ENCODE peak calls at places on chromosomes 5 and 9, in ten cellular contexts. One of them, this sample, is unnamed.

GRCh38 chr9:87557996-87558395 is 60.3 kb downstream of the DAPK1 start:
- DNase-seq in uterus: no peak
- DNase-seq in heart left ventricle: no peak
- DNase-seq in heart right ventricle: no peak
- DNase-seq in endothelial cell of umbilical vein: no peak
- DNase-seq in mammary epithelial cell: no peak
- DNase-seq in HCT116: no peak
- DNase-seq in PC-3: no peak
- DNase-seq in tibial artery: no peak
- DNase-seq in PC-9: no peak
- DNase-seq in this sample: no peak

GRCh38 chr9:134475051-134475790 is 149.0 kb downstream of the RXRA start:
- DNase-seq in uterus: peak
- DNase-seq in heart left ventricle: peak
- DNase-seq in heart right ventricle: peak
- DNase-seq in endothelial cell of umbilical vein: peak
- DNase-seq in mammary epithelial cell: no peak
- DNase-seq in HCT116: no peak
- DNase-seq in PC-3: no peak
- DNase-seq in tibial artery: peak
- DNase-seq in PC-9: no peak
- DNase-seq in this sample: peak

GRCh38 chr5:14672508-14673394 is 8.2 kb downstream of the OTULIN start:
- DNase-seq in uterus: no peak
- DNase-seq in heart left ventricle: no peak
- DNase-seq in heart right ventricle: no peak
- DNase-seq in endothelial cell of umbilical vein: no peak
- DNase-seq in mammary epithelial cell: peak
- DNase-seq in HCT116: no peak
- DNase-seq in PC-3: no peak
- DNase-seq in tibial artery: no peak
- DNase-seq in PC-9: no peak
- DNase-seq in this sample: no peak

GRCh38 chr9:21174671-21175070 is 8.2 kb upstream of the IFNA21 start:
- DNase-seq in uterus: no peak
- DNase-seq in heart left ventricle: no peak
- DNase-seq in heart right ventricle: no peak
- DNase-seq in endothelial cell of umbilical vein: no peak
- DNase-seq in mammary epithelial cell: peak
- DNase-seq in HCT116: no peak
- DNase-seq in PC-3: no peak
- DNase-seq in tibial artery: no peak
- DNase-seq in PC-9: no peak
- DNase-seq in this sample: no peak

GRCh38 chr9:72540348-72540873 is 19.0 kb downstream of the TMC1 start:
- DNase-seq in uterus: no peak
- DNase-seq in heart left ventricle: no peak
- DNase-seq in heart right ventricle: no peak
- DNase-seq in endothelial cell of umbilical vein: no peak
- DNase-seq in mammary epithelial cell: peak
- DNase-seq in HCT116: no peak
- DNase-seq in PC-3: peak
- DNase-seq in tibial artery: no peak
- DNase-seq in PC-9: peak
- DNase-seq in this sample: peak

GRCh38 chr9:32524558-32525461 is 1.2 kb downstream of the RIGI start:
- DNase-seq in uterus: peak
- DNase-seq in heart left ventricle: no peak
- DNase-seq in heart right ventricle: no peak
- DNase-seq in endothelial cell of umbilical vein: no peak
- DNase-seq in mammary epithelial cell: peak
- DNase-seq in HCT116: no peak
- DNase-seq in PC-3: peak
- DNase-seq in tibial artery: no peak
- DNase-seq in PC-9: peak
- DNase-seq in this sample: no peak

GRCh38 chr5:109739741-109740140 is 50.0 kb downstream of the MAN2A1 start:
- DNase-seq in uterus: no peak
- DNase-seq in heart left ventricle: no peak
- DNase-seq in heart right ventricle: no peak
- DNase-seq in endothelial cell of umbilical vein: peak
- DNase-seq in mammary epithelial cell: peak
- DNase-seq in HCT116: no peak
- DNase-seq in PC-3: peak
- DNase-seq in tibial artery: no peak
- DNase-seq in PC-9: peak
- DNase-seq in this sample: no peak

GRCh38 chr9:13181652-13182051 is 97.8 kb downstream of the MPDZ start:
- DNase-seq in uterus: no peak
- DNase-seq in heart left ventricle: no peak
- DNase-seq in heart right ventricle: no peak
- DNase-seq in endothelial cell of umbilical vein: no peak
- DNase-seq in mammary epithelial cell: peak
- DNase-seq in HCT116: no peak
- DNase-seq in PC-3: peak
- DNase-seq in tibial artery: no peak
- DNase-seq in PC-9: peak
- DNase-seq in this sample: no peak

GRCh38 chr9:98429613-98430012 is 174.2 kb upstream of the TBC1D2 start:
- DNase-seq in uterus: no peak
- DNase-seq in heart left ventricle: no peak
- DNase-seq in heart right ventricle: no peak
- DNase-seq in endothelial cell of umbilical vein: no peak
- DNase-seq in mammary epithelial cell: no peak
- DNase-seq in HCT116: no peak
- DNase-seq in PC-3: no peak
- DNase-seq in tibial artery: no peak
- DNase-seq in PC-9: no peak
- DNase-seq in this sample: no peak

GRCh38 chr9:33403941-33404781 is 1.8 kb upstream of the AQP7 start:
- DNase-seq in uterus: no peak
- DNase-seq in heart left ventricle: no peak
- DNase-seq in heart right ventricle: no peak
- DNase-seq in endothelial cell of umbilical vein: no peak
- DNase-seq in mammary epithelial cell: no peak
- DNase-seq in HCT116: no peak
- DNase-seq in PC-3: no peak
- DNase-seq in tibial artery: no peak
- DNase-seq in PC-9: no peak
- DNase-seq in this sample: no peak

GRCh38 chr5:8340739-8341344 is 471.9 kb downstream of the MTRR start:
- DNase-seq in uterus: no peak
- DNase-seq in heart left ventricle: no peak
- DNase-seq in heart right ventricle: no peak
- DNase-seq in endothelial cell of umbilical vein: no peak
- DNase-seq in mammary epithelial cell: peak
- DNase-seq in HCT116: no peak
- DNase-seq in PC-3: peak
- DNase-seq in tibial artery: no peak
- DNase-seq in PC-9: no peak
- DNase-seq in this sample: no peak

GRCh38 chr5:66494437-66494836 is 101.8 kb upstream of the MAST4 start:
- DNase-seq in uterus: no peak
- DNase-seq in heart left ventricle: no peak
- DNase-seq in heart right ventricle: no peak
- DNase-seq in endothelial cell of umbilical vein: no peak
- DNase-seq in mammary epithelial cell: no peak
- DNase-seq in HCT116: no peak
- DNase-seq in PC-3: no peak
- DNase-seq in tibial artery: no peak
- DNase-seq in PC-9: no peak
- DNase-seq in this sample: no peak

GRCh38 chr5:66503203-66503789 is 92.9 kb upstream of the MAST4 start:
- DNase-seq in uterus: no peak
- DNase-seq in heart left ventricle: peak
- DNase-seq in heart right ventricle: no peak
- DNase-seq in endothelial cell of umbilical vein: no peak
- DNase-seq in mammary epithelial cell: no peak
- DNase-seq in HCT116: no peak
- DNase-seq in PC-3: no peak
- DNase-seq in tibial artery: no peak
- DNase-seq in PC-9: no peak
- DNase-seq in this sample: no peak

GRCh38 chr5:66498791-66499207 is 97.4 kb upstream of the MAST4 start:
- DNase-seq in uterus: no peak
- DNase-seq in heart left ventricle: no peak
- DNase-seq in heart right ventricle: no peak
- DNase-seq in endothelial cell of umbilical vein: peak
- DNase-seq in mammary epithelial cell: peak
- DNase-seq in HCT116: no peak
- DNase-seq in PC-3: peak
- DNase-seq in tibial artery: no peak
- DNase-seq in PC-9: no peak
- DNase-seq in this sample: no peak
- H3K27ac ChIP-seq in uterus: no peak
- H3K27ac ChIP-seq in heart left ventricle: no peak
- H3K27ac ChIP-seq in heart right ventricle: no peak
- H3K27ac ChIP-seq in endothelial cell of umbilical vein: no peak
- H3K27ac ChIP-seq in mammary epithelial cell: no peak
- H3K27ac ChIP-seq in HCT116: no peak
- H3K27ac ChIP-seq in PC-3: no peak
- H3K27ac ChIP-seq in tibial artery: no peak
- H3K27ac ChIP-seq in PC-9: no peak
- H3K27ac ChIP-seq in this sample: no peak

GRCh38 chr9:129494113-129494789 is 126.7 kb downstream of the C9orf50 start:
- DNase-seq in uterus: no peak
- DNase-seq in heart left ventricle: no peak
- DNase-seq in heart right ventricle: no peak
- DNase-seq in endothelial cell of umbilical vein: no peak
- DNase-seq in mammary epithelial cell: no peak
- DNase-seq in HCT116: no peak
- DNase-seq in PC-3: no peak
- DNase-seq in tibial artery: no peak
- DNase-seq in PC-9: peak
- DNase-seq in this sample: peak

GRCh38 chr9:129495422-129496186 is 125.3 kb downstream of the C9orf50 start:
- DNase-seq in uterus: peak
- DNase-seq in heart left ventricle: peak
- DNase-seq in heart right ventricle: peak
- DNase-seq in endothelial cell of umbilical vein: peak
- DNase-seq in mammary epithelial cell: peak
- DNase-seq in HCT116: peak
- DNase-seq in PC-3: peak
- DNase-seq in tibial artery: peak
- DNase-seq in PC-9: peak
- DNase-seq in this sample: peak

GRCh38 chr9:129497837-129498450 is 123.0 kb downstream of the C9orf50 start:
- DNase-seq in uterus: no peak
- DNase-seq in heart left ventricle: peak
- DNase-seq in heart right ventricle: no peak
- DNase-seq in endothelial cell of umbilical vein: no peak
- DNase-seq in mammary epithelial cell: no peak
- DNase-seq in HCT116: no peak
- DNase-seq in PC-3: no peak
- DNase-seq in tibial artery: no peak
- DNase-seq in PC-9: no peak
- DNase-seq in this sample: no peak

GRCh38 chr9:129497064-129497836 is 123.7 kb downstream of the C9orf50 start:
- DNase-seq in uterus: no peak
- DNase-seq in heart left ventricle: peak
- DNase-seq in heart right ventricle: peak
- DNase-seq in endothelial cell of umbilical vein: peak
- DNase-seq in mammary epithelial cell: no peak
- DNase-seq in HCT116: no peak
- DNase-seq in PC-3: no peak
- DNase-seq in tibial artery: peak
- DNase-seq in PC-9: no peak
- DNase-seq in this sample: no peak

GRCh38 chr9:129496187-129497063 is 124.5 kb downstream of the C9orf50 start:
- DNase-seq in uterus: peak
- DNase-seq in heart left ventricle: peak
- DNase-seq in heart right ventricle: peak
- DNase-seq in endothelial cell of umbilical vein: peak
- DNase-seq in mammary epithelial cell: peak
- DNase-seq in HCT116: peak
- DNase-seq in PC-3: peak
- DNase-seq in tibial artery: peak
- DNase-seq in PC-9: peak
- DNase-seq in this sample: peak
- H3K27ac ChIP-seq in uterus: peak
- H3K27ac ChIP-seq in heart left ventricle: peak
- H3K27ac ChIP-seq in heart right ventricle: peak
- H3K27ac ChIP-seq in endothelial cell of umbilical vein: peak
- H3K27ac ChIP-seq in mammary epithelial cell: peak
- H3K27ac ChIP-seq in HCT116: peak
- H3K27ac ChIP-seq in PC-3: peak
- H3K27ac ChIP-seq in tibial artery: peak
- H3K27ac ChIP-seq in PC-9: peak
- H3K27ac ChIP-seq in this sample: peak

DNA sequence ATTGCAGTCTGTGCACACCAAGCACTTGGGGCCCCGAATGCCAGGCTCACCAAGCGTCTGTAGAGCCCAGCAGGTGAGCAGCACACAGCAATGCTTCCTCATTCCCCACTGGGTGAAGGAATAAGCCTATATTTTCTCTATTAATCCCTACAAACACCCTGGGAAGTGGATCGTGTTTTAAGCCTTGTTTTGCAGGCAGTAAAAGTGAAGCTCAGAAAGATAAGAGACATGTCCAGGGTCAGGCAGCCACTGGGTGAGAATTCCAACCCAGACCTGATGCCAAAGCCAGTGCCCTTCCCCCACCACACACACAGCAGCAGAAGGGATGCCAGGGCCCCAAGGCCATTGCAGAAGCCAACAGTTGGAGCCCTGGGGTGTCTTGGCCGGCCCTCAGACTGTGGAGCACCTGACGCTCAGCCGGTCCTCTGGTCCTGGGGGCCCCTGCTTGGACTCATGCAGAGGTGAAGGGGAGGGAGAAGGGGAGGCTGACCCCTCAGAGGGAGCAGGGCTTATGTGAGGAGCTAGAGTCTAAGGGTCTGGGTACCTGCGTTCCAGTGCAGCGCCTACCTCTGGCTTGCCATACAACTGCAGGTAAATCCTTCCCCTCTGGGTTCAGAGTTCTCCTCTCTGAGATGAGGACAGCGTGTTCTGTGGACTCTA is 26.3 kb upstream of the SYNPO start:
- DNase-seq in uterus: no peak
- DNase-seq in heart left ventricle: peak
- DNase-seq in heart right ventricle: peak
- DNase-seq in endothelial cell of umbilical vein: no peak
- DNase-seq in mammary epithelial cell: no peak
- DNase-seq in HCT116: no peak
- DNase-seq in PC-3: no peak
- DNase-seq in tibial artery: no peak
- DNase-seq in PC-9: no peak
- DNase-seq in this sample: no peak
- H3K27ac ChIP-seq in uterus: peak
- H3K27ac ChIP-seq in heart left ventricle: peak
- H3K27ac ChIP-seq in heart right ventricle: peak
- H3K27ac ChIP-seq in endothelial cell of umbilical vein: no peak
- H3K27ac ChIP-seq in mammary epithelial cell: no peak
- H3K27ac ChIP-seq in HCT116: no peak
- H3K27ac ChIP-seq in PC-3: no peak
- H3K27ac ChIP-seq in tibial artery: peak
- H3K27ac ChIP-seq in PC-9: no peak
- H3K27ac ChIP-seq in this sample: no peak

DNA sequence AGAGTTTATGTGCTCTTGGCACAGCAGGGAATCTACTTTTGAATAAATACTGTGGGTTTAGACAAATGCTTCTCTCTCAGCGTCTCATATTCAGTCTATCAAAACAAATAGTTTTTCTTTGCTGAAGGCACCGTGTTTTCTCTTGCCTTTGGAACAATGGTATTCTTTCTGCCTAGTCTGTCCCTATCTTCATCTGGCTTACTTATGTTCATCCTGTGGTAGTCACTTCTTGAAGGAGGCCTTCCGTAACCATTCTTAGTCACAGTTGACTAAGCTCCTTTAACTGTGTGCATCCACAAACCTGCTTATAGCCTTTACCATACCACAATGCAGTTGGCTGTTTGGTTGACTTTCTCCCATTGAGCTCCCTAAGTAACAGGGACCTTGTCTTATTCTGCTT is 45.9 kb downstream of the LARP1 start:
- DNase-seq in uterus: no peak
- DNase-seq in heart left ventricle: no peak
- DNase-seq in heart right ventricle: no peak
- DNase-seq in endothelial cell of umbilical vein: no peak
- DNase-seq in mammary epithelial cell: peak
- DNase-seq in HCT116: no peak
- DNase-seq in PC-3: peak
- DNase-seq in tibial artery: no peak
- DNase-seq in PC-9: no peak
- DNase-seq in this sample: no peak
- H3K27ac ChIP-seq in uterus: no peak
- H3K27ac ChIP-seq in heart left ventricle: no peak
- H3K27ac ChIP-seq in heart right ventricle: no peak
- H3K27ac ChIP-seq in endothelial cell of umbilical vein: no peak
- H3K27ac ChIP-seq in mammary epithelial cell: no peak
- H3K27ac ChIP-seq in HCT116: no peak
- H3K27ac ChIP-seq in PC-3: no peak
- H3K27ac ChIP-seq in tibial artery: no peak
- H3K27ac ChIP-seq in PC-9: no peak
- H3K27ac ChIP-seq in this sample: no peak